ENCODE peak calls at places on chromosomes 2 and 18, in ten cellular contexts. P, X, Y, H, N, L, W, Z, I and A are unnamed samples.

GRCh38 chr2:85011747-85012146 is 40.8 kb downstream of the KCMF1 start:
- DNase-seq in P (peak), X (no peak), Y (no peak), H (peak), N (no peak), L (no peak), W (no peak), Z (no peak), I (no peak), A (peak)

GRCh38 chr2:30761226-30761625 is 46.0 kb downstream of the CAPN13 start:
- DNase-seq in P (no peak), X (no peak), Y (no peak), H (no peak), N (no peak), L (no peak), W (no peak), Z (no peak), I (no peak), A (no peak)

GRCh38 chr2:237429761-237430160 is 15.8 kb upstream of the COL6A3 start:
- DNase-seq in P (no peak), X (no peak), Y (no peak), H (no peak), N (no peak), L (no peak), W (no peak), Z (no peak), I (peak), A (no peak)

GRCh38 chr2:18317017-18317416 is 243.4 kb downstream of the RDH14 start:
- DNase-seq in P (no peak), X (no peak), Y (no peak), H (no peak), N (no peak), L (peak), W (no peak), Z (no peak), I (no peak), A (no peak)

GRCh38 chr2:215594766-215595165 is 158.9 kb upstream of the FN1 start:
- DNase-seq in P (no peak), X (no peak), Y (no peak), H (no peak), N (no peak), L (no peak), W (no peak), Z (no peak), I (peak), A (no peak)

GRCh38 chr2:86336350-86337234 is 834 bp downstream of the REEP1 start:
- DNase-seq in P (peak), X (no peak), Y (peak), H (no peak), N (no peak), L (no peak), W (no peak), Z (no peak), I (no peak), A (no peak)

GRCh38 chr18:29496276-29496675 is 1319.3 kb upstream of the CDH2 start:
- DNase-seq in P (no peak), X (no peak), Y (no peak), H (no peak), N (no peak), L (no peak), W (no peak), Z (no peak), I (no peak), A (no peak)

GRCh38 chr2:70711191-70711590 is 56.8 kb downstream of the ADD2 start:
- DNase-seq in P (no peak), X (no peak), Y (no peak), H (peak), N (no peak), L (no peak), W (no peak), Z (no peak), I (no peak), A (no peak)

GRCh38 chr2:1979101-1979500 is 234.8 kb upstream of the PXDN start:
- DNase-seq in P (peak), X (no peak), Y (no peak), H (no peak), N (no peak), L (no peak), W (no peak), Z (no peak), I (no peak), A (no peak)

GRCh38 chr2:65057391-65058052 is 1.3 kb downstream of the CEP68 start:
- DNase-seq in P (no peak), X (peak), Y (peak), H (peak), N (no peak), L (peak), W (peak), Z (no peak), I (no peak), A (no peak)

GRCh38 chr2:163347982-163348842 is 387.6 kb downstream of the FIGN start:
- DNase-seq in P (peak), X (no peak), Y (no peak), H (peak), N (no peak), L (peak), W (peak), Z (no peak), I (peak), A (peak)

GRCh38 chr18:42296723-42297122 is 341.7 kb downstream of the PIK3C3 start:
- DNase-seq in P (no peak), X (no peak), Y (no peak), H (no peak), N (no peak), L (no peak), W (no peak), Z (no peak), I (peak), A (no peak)

GRCh38 chr2:202490479-202490878 is 114.4 kb downstream of the BMPR2 start:
- DNase-seq in P (no peak), X (no peak), Y (no peak), H (no peak), N (no peak), L (no peak), W (no peak), Z (no peak), I (no peak), A (no peak)

GRCh38 chr18:36899289-36899688 is 70.4 kb downstream of the KIAA1328 start:
- DNase-seq in P (no peak), X (no peak), Y (peak), H (peak), N (no peak), L (no peak), W (peak), Z (no peak), I (no peak), A (peak)

GRCh38 chr2:11303290-11304013 is 41.0 kb downstream of the ROCK2 start:
- DNase-seq in P (no peak), X (no peak), Y (no peak), H (no peak), N (no peak), L (no peak), W (no peak), Z (no peak), I (no peak), A (no peak)

GRCh38 chr2:161045726-161046125 is 114.5 kb upstream of the TANK start:
- DNase-seq in P (no peak), X (no peak), Y (no peak), H (no peak), N (no peak), L (no peak), W (no peak), Z (no peak), I (no peak), A (no peak)

GRCh38 chr2:60890393-60890707 is 9.0 kb downstream of the REL start:
- DNase-seq in P (no peak), X (no peak), Y (no peak), H (no peak), N (no peak), L (no peak), W (no peak), Z (no peak), I (no peak), A (no peak)